ENCODE peak calls at places on chromosomes 5 and 9, in ten cellular contexts. N, T, V, Y, F, O, I, M, E and G are unnamed samples.

GRCh38 chr9:128409998-128410397 is 10.7 kb upstream of the CERCAM start:
- DNase-seq in N (peak; percentile 53), T (peak; percentile 59), V (no peak), Y (no peak), F (no peak), O (no peak), I (peak; percentile 49), M (no peak), E (no peak), G (no peak)

GRCh38 chr5:115432691-115433090 is 111.9 kb downstream of the FEM1C start:
- DNase-seq in N (peak; percentile 33), T (no peak), V (no peak), Y (no peak), F (no peak), O (no peak), I (peak; percentile 76), M (no peak), E (no peak), G (no peak)

GRCh38 chr5:177176175-177176704 is 42.7 kb downstream of the NSD1 start:
- DNase-seq in N (no peak), T (no peak), V (no peak), Y (no peak), F (no peak), O (no peak), I (no peak), M (no peak), E (no peak), G (no peak)

GRCh38 chr9:112041536-112042243 is 133.4 kb downstream of the SUSD1 start:
- DNase-seq in N (peak; percentile 100), T (peak; percentile 91), V (peak; percentile 100), Y (no peak), F (no peak), O (no peak), I (peak; percentile 100), M (peak; percentile 66), E (no peak), G (peak; percentile 99)

GRCh38 chr9:14031761-14032279 is 282.1 kb downstream of the NFIB start:
- DNase-seq in N (peak; percentile 49), T (no peak), V (no peak), Y (no peak), F (no peak), O (no peak), I (peak; percentile 38), M (no peak), E (no peak), G (no peak)

GRCh38 chr5:140339636-140340035 is 6.8 kb downstream of the HBEGF start:
- DNase-seq in N (no peak), T (no peak), V (no peak), Y (no peak), F (no peak), O (no peak), I (no peak), M (no peak), E (no peak), G (no peak)

GRCh38 chr9:116899337-116900006 is 212.4 kb downstream of the TRIM32 start:
- DNase-seq in N (no peak), T (peak; percentile 8), V (no peak), Y (no peak), F (no peak), O (no peak), I (peak; percentile 51), M (no peak), E (no peak), G (no peak)

GRCh38 chr9:16267336-16268036 is 603.0 kb downstream of the BNC2 start:
- DNase-seq in N (peak; percentile 61), T (peak; percentile 64), V (no peak), Y (no peak), F (no peak), O (peak; percentile 52), I (peak; percentile 54), M (no peak), E (no peak), G (no peak)

GRCh38 chr9:94772654-94773303 is 46.3 kb downstream of the AOPEP start:
- DNase-seq in N (peak; percentile 43), T (no peak), V (no peak), Y (no peak), F (no peak), O (no peak), I (peak; percentile 73), M (no peak), E (no peak), G (no peak)

GRCh38 chr5:120994112-120994511 is 530.0 kb downstream of the PRR16 start:
- DNase-seq in N (no peak), T (no peak), V (no peak), Y (no peak), F (no peak), O (no peak), I (no peak), M (no peak), E (no peak), G (no peak)

GRCh38 chr9:131915181-131915580 is 164.5 kb downstream of the MED27 start:
- DNase-seq in N (no peak), T (no peak), V (no peak), Y (no peak), F (no peak), O (no peak), I (peak; percentile 72), M (no peak), E (no peak), G (peak; percentile 37)

GRCh38 chr9:91207481-91207888 is 154.2 kb downstream of the AUH start:
- DNase-seq in N (peak; percentile 64), T (no peak), V (peak; percentile 40), Y (no peak), F (no peak), O (no peak), I (peak; percentile 77), M (no peak), E (no peak), G (no peak)

GRCh38 chr5:132265336-132266030 is 8.0 kb downstream of the PDLIM4 start:
- DNase-seq in N (peak; percentile 94), T (peak; percentile 73), V (peak; percentile 91), Y (peak; percentile 58), F (no peak), O (peak; percentile 92), I (peak; percentile 94), M (peak; percentile 75), E (no peak), G (peak; percentile 96)

GRCh38 chr5:10145922-10146321 is 103.8 kb downstream of the ATPSCKMT start:
- DNase-seq in N (peak; percentile 67), T (peak; percentile 66), V (peak; percentile 33), Y (no peak), F (no peak), O (no peak), I (peak; percentile 29), M (no peak), E (no peak), G (peak; percentile 20)
- TF ChIP-seq CTCF in N (peak; percentile 38), T (peak; percentile 61), V (peak; percentile 40), Y (no peak), F (no peak), O (no peak), I (peak; percentile 27), M (no peak), E (peak; percentile 24), G (peak; percentile 18)

DNA sequence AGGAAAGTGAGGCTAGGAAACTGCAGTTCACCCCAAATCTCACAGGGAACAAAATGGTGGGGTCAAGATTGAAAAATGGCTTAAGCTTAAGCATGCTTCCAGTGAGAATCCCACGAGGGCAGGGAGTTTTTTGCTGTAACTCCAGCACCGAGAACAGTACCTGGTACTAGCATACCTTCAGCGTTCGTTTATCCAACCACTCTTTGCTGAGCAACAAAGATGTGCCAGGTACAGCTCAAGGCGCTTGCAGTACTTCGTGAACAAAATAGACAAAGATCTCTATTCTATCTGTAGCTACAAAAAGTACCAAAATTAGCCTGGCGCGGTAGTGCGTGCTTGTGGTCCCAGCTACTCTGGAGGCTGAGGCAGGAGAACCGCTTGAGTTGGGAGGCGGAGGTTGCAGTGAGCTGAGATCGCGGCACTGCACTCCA is 783 bp upstream of the PPP6C start:
- DNase-seq in N (peak; percentile 26), T (no peak), V (no peak), Y (no peak), F (no peak), O (no peak), I (no peak), M (no peak), E (no peak), G (peak; percentile 51)
- TF ChIP-seq CTCF in N (no peak), T (no peak), V (no peak), Y (no peak), F (no peak), O (no peak), I (no peak), M (no peak), E (no peak), G (no peak)

GRCh38 chr9:83000765-83001164 is 62.2 kb downstream of the RASEF start:
- DNase-seq in N (no peak), T (no peak), V (no peak), Y (no peak), F (no peak), O (no peak), I (no peak), M (no peak), E (no peak), G (no peak)

GRCh38 chr9:82996931-82997330 is 66.0 kb downstream of the RASEF start:
- DNase-seq in N (no peak), T (no peak), V (no peak), Y (no peak), F (no peak), O (no peak), I (peak; percentile 83), M (no peak), E (no peak), G (no peak)

GRCh38 chr9:83002329-83002728 is 60.6 kb downstream of the RASEF start:
- DNase-seq in N (no peak), T (no peak), V (no peak), Y (no peak), F (no peak), O (no peak), I (no peak), M (no peak), E (no peak), G (no peak)

GRCh38 chr9:82993856-82994605 is 68.9 kb downstream of the RASEF start:
- DNase-seq in N (no peak), T (no peak), V (no peak), Y (no peak), F (no peak), O (no peak), I (no peak), M (no peak), E (no peak), G (no peak)

DNA sequence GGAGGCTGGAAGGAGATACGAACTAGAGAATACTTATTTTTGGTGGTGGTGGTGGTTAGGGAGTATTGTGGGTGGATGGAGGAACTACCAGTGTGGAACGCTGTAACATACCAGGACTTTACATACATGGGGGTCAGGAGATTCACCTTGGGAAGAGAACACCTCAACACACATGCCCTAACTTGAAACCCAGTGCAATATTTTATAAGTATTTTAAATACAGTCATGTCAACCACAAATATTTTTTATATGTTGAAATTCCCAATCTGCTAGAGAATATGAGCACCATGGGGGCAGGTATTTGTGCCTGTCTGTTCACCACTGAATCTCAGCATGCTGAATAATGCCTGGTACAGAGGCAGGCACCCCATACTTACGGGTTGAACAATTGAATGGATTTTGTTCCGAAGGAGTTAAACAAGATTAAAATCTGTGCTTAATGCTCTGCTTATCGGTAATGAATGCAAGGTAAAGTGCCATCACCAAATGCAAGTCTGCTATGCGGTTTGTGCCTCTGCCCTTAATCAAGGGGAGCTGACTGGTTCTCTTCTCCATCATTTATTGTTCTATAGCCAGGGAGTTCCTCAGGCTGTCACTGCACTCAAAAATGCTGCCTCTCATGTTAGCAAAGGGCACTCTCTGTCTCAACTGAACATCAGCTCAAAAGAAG is 65.3 kb downstream of the RASEF start:
- DNase-seq in N (no peak), T (no peak), V (no peak), Y (no peak), F (no peak), O (no peak), I (no peak), M (no peak), E (no peak), G (no peak)
- TF ChIP-seq CTCF in N (no peak), T (no peak), V (no peak), Y (no peak), F (no peak), O (no peak), I (no peak), M (no peak), E (no peak), G (no peak)

GRCh38 chr9:72753261-72753893 is 199.5 kb downstream of the ALDH1A1 start:
- DNase-seq in N (peak; percentile 60), T (peak; percentile 56), V (no peak), Y (no peak), F (no peak), O (no peak), I (peak; percentile 30), M (no peak), E (no peak), G (peak; percentile 43)
- TF ChIP-seq CTCF in N (peak; percentile 66), T (peak; percentile 65), V (peak; percentile 66), Y (no peak), F (no peak), O (no peak), I (peak; percentile 27), M (peak; percentile 16), E (no peak), G (no peak)